ENCODE peak calls at places on chromosomes 12 and 14, in four cellular contexts. V is H1, Z is IMR-90, I is PC-3. T is an unnamed sample.

GRCh38 chr14:98928418-98928817 is 343.6 kb downstream of the BCL11B start:
- DNase-seq in V (no peak), Z (no peak), I (no peak), T (no peak)

GRCh38 chr14:104650057-104650980 is 39.1 kb upstream of the INF2 start:
- DNase-seq in V (peak; percentile 99), Z (peak; percentile 31), I (peak; percentile 59), T (peak; percentile 78)

GRCh38 chr12:22447223-22447622 is 97.1 kb downstream of the C2CD5 start:
- DNase-seq in V (no peak), Z (peak; percentile 40), I (no peak), T (no peak)

GRCh38 chr14:93269341-93270068 is 62.4 kb downstream of the UBR7 start:
- DNase-seq in V (no peak), Z (peak; percentile 90), I (peak; percentile 72), T (no peak)

GRCh38 chr12:54980341-54980740 is 4.2 kb downstream of the TESPA1 start:
- DNase-seq in V (no peak), Z (no peak), I (no peak), T (no peak)

GRCh38 chr12:124678421-124678893 is 111.0 kb upstream of the NCOR2 start:
- DNase-seq in V (no peak), Z (no peak), I (no peak), T (no peak)

GRCh38 chr14:68715032-68715924 is 77.6 kb downstream of the ZFP36L1 start:
- DNase-seq in V (no peak), Z (peak; percentile 58), I (no peak), T (no peak)

GRCh38 chr12:56687225-56688128 is 607 bp downstream of the PTGES3 start:
- DNase-seq in V (no peak), Z (no peak), I (peak; percentile 26), T (peak; percentile 28)

GRCh38 chr12:74539261-74539660 is 1.6 kb downstream of the ATXN7L3B start:
- DNase-seq in V (no peak), Z (no peak), I (peak; percentile 7), T (no peak)

GRCh38 chr12:7498832-7499231 is 4.7 kb downstream of the CD163 start:
- DNase-seq in V (no peak), Z (peak; percentile 62), I (no peak), T (no peak)

GRCh38 chr12:112382866-112383265 is 635 bp upstream of the HECTD4 start:
- DNase-seq in V (no peak), Z (no peak), I (no peak), T (no peak)
- H3K9ac ChIP-seq in V (no peak overlapping the region), Z (peak overlapping the region; percentile 80), I (peak overlapping the region; percentile 81), T (no peak overlapping the region)

DNA sequence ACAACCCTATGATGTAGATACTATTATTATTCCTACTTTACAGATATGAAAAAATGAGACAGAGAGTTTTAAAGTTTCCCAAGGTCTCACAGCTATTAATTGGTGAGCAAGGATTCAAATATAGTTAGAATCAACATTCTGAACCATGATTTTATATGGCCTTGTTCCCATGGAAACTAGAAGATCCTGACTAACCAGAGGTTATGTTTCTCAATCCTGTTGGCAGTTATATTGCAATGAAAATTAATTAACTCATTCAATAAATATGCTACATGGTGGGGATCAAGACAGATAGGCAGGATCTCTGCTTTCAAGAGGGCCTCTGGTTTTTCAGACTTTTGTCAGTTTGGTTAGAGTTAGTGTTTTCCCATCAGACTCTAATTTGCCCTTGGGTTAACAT is 9.3 kb upstream of the FUT8 start:
- DNase-seq in V (no peak), Z (no peak), I (peak; percentile 48), T (no peak)
- H3K9ac ChIP-seq in V (no peak overlapping the region), Z (no peak overlapping the region), I (no peak overlapping the region), T (no peak overlapping the region)

GRCh38 chr12:1668833-1669543 is 21.9 kb upstream of the ADIPOR2 start:
- DNase-seq in V (no peak), Z (no peak), I (no peak), T (peak; percentile 22)
- H3K9ac ChIP-seq in V (no peak overlapping the region), Z (no peak overlapping the region), I (no peak overlapping the region), T (no peak overlapping the region)

GRCh38 chr12:128734391-128734790 is 89.4 kb downstream of the SLC15A4 start:
- DNase-seq in V (no peak), Z (no peak), I (no peak), T (no peak)

GRCh38 chr12:128726866-128727265 is 96.9 kb downstream of the SLC15A4 start:
- DNase-seq in V (no peak), Z (no peak), I (no peak), T (no peak)

GRCh38 chr12:128727999-128728398 is 95.8 kb downstream of the SLC15A4 start:
- DNase-seq in V (no peak), Z (no peak), I (peak; percentile 41), T (no peak)

GRCh38 chr12:128727461-128727860 is 96.3 kb downstream of the SLC15A4 start:
- DNase-seq in V (no peak), Z (no peak), I (peak; percentile 18), T (no peak)

DNA sequence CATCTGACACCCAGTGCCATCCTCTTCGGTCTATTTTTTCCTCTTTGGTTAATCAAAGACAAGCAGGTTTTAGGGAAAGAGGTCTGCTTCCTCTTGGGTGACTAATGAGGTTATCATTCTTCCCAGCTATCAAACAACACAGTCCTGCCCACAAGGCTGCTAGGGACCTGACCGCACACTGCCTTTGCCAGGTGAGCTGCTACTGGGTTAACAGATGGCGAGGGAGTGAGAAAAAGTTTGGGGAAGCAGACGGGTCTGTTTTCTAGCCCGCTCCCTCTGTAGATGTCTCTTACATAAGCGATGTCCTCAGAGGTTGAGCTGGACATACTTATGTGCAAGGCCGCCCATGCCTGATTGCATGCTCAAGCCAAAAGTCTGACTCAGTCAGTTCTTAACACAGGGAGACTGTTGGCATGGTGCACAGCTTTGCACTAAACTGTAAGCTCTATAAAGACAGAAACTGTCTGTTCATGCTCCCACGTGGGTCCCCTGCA is 94.1 kb downstream of the SLC15A4 start:
- DNase-seq in V (no peak), Z (no peak), I (no peak), T (no peak)
- H3K9ac ChIP-seq in V (no peak overlapping the region), Z (no peak overlapping the region), I (no peak overlapping the region), T (no peak overlapping the region)

DNA sequence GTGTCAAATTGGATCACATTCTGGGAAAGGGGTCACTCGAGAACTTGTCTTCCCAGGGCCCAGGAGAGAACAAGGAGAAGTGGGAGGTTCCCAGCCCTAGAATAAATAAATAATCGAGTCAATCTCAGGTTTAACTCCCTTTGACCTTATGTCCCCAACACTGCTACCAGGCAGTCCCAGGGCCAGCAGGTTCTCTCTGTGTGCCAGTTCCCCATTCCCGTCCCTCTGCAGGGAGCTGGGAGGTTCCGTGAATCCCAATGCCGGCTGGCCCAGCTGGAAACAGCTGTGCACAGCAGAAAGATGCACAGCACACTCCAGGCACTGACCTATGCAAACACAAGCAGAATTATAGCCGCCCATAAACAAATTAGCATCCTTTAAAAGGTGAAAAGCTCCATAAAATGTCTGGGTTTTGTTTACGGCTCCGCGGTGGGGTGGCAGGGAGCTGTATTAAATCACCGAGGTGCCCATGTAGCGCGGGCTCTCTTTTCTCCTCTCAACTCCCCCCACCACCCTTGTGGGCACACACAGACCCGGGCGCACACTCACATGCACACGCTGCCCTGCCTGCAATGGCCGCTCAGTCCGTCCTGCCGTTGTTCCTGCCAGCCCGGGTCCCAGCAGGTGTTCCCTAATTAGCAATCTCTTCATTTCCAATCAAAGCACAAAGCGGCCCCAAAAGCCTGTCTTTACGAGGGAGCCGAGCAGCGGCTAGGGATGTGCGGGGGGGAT is 46.6 kb upstream of the ESRRB start:
- DNase-seq in V (peak; percentile 67), Z (no peak), I (no peak), T (peak; percentile 62)
- H3K9ac ChIP-seq in V (peak overlapping the region; percentile 14), Z (no peak overlapping the region), I (no peak overlapping the region), T (no peak overlapping the region)

GRCh38 chr12:11651785-11652184 is 2.3 kb downstream of the ETV6 start:
- DNase-seq in V (no peak), Z (peak; percentile 42), I (peak; percentile 18), T (no peak)
- H3K9ac ChIP-seq in V (no peak overlapping the region), Z (peak overlapping the region; percentile 99), I (peak overlapping the region; percentile 84), T (no peak overlapping the region)

DNA sequence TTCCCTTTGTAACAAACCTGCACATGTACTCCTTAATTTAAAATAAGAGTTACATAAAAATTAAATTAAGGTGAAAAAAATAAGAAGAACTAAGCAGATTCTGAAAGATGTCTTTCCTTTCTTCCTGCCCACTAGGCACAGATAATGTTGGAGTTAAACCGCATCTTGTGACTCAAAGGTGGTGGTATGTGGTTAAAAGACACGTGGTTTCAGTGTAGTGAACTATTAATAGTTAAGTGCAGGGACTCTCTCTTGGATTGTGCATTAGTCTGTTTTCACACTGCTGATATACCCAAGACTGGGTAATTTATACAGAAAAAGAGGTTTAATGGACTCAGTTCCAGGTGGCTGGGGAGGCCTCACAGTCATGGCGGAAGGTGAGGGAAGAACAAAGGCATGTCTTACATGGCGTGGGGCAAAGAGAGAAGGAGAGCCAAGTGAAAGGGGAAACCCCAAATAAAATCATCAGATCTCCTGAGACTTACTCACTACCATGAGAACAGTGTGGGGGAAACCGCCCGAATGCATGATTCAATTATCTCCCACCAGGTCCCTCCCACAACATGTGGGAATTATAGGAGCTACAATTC is 362.3 kb downstream of the GLT1D1 start:
- DNase-seq in V (no peak), Z (no peak), I (no peak), T (no peak)
- H3K9ac ChIP-seq in V (no peak overlapping the region), Z (no peak overlapping the region), I (no peak overlapping the region), T (no peak overlapping the region)

DNA sequence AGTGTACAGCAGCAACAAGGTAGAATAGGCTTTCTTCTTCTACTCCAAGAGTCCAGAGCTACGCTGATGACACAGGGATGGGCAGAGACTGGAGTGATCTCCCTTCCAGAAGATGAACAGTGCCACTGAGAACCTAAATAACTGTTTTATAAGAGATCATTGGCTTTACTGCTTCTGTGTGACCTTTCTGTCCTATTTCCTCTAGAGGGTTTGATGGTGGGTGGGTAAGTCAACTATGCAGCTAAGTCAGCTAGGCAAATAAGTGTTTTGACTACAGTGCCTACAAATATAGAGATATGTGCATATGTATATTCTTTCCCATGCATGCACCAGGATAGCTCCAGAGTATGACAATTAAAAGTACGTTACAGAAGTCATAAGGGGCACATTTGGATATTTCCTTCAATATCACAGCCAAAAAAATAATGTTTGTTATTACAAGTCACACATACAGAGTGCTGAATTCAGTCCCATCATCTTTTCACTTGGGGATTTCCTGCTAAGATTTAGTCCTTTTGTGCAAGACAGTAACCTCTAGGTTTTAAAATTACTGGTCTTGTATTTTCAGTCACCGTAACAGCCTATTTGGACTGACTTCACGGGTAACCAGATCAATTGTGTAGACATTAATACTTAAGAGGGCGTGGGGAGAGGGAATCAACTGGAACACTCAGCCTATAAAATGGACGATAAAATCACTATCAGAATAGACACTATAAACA is 412.6 kb upstream of the SOX5 start:
- DNase-seq in V (no peak), Z (no peak), I (no peak), T (no peak)
- H3K9ac ChIP-seq in V (no peak overlapping the region), Z (no peak overlapping the region), I (no peak overlapping the region), T (no peak overlapping the region)

T was measured in H9.